ENCODE peak calls at places on chromosomes 2 and 18, in ten cellular contexts. K is NCI-H526 treated with DMSO at 0.1 percent for 48 hours; X is BJ; G is T-helper 9 cell; U is cortex of kidney; S is cerebellar nuclear complex; O is activated naive CD4-positive, alpha-beta T cell treated with Interleukin-2 at 50 U/mL for 16 hours; M is activated naive CD8-positive, alpha-beta T cell treated with anti-CD3 and anti-CD28 coated beads, Interleukin-2, amount 10 ng/mL, durations not matched to agents 7 days and 5 days; R is small intestine; L is activated CD4-positive, alpha-beta T cell treated with anti-CD3 and anti-CD28 coated beads, Interleukin-2, amount 50 U/mL, for 1 hour. Z is an unnamed sample.

GRCh38 chr2:38603402-38604265 is 906 bp upstream of the HNRNPLL start:
- DNase-seq in G (peak), U (no peak), S (no peak), L (peak), X (no peak), R (peak), M (peak), K (peak), O (peak), Z (peak)

GRCh38 chr2:101418704-101419663 is 31.7 kb upstream of the CREG2 start:
- DNase-seq in K (peak), M (no peak), S (no peak), R (peak), O (peak), L (peak), X (no peak), U (no peak), G (peak), Z (peak)

GRCh38 chr2:90069290-90069894 is 1377.9 kb downstream of the RPIA start:
- DNase-seq in K (peak), G (no peak), U (no peak), S (no peak), L (no peak), M (peak), O (no peak), R (peak), X (no peak), Z (no peak)

GRCh38 chr2:145503511-145503910 is 983.6 kb upstream of the ZEB2 start:
- DNase-seq in K (no peak), R (no peak), G (no peak), U (no peak), X (no peak), M (no peak), O (no peak), S (no peak), L (no peak), Z (no peak)

GRCh38 chr2:12177052-12177994 is 430.9 kb downstream of the LPIN1 start:
- DNase-seq in U (no peak), O (peak), R (peak), M (no peak), L (no peak), G (no peak), K (no peak), S (no peak), X (peak), Z (peak)

GRCh38 chr2:72143441-72144356 is 4.0 kb downstream of the CYP26B1 start:
- DNase-seq in K (no peak), S (no peak), M (peak), U (no peak), X (no peak), L (no peak), G (no peak), R (no peak), O (peak), Z (no peak)

GRCh38 chr2:241224068-241224850 is 35.8 kb downstream of the ANO7 start:
- DNase-seq in K (no peak), S (no peak), U (no peak), X (no peak), L (no peak), G (no peak), M (no peak), O (no peak), R (no peak), Z (no peak)

GRCh38 chr2:178426388-178426787 is 24.6 kb downstream of the PRKRA start:
- DNase-seq in K (no peak), R (no peak), G (no peak), L (no peak), S (no peak), O (no peak), U (no peak), X (no peak), M (no peak), Z (no peak)

GRCh38 chr2:137367361-137367760 is 596.9 kb upstream of the HNMT start:
- DNase-seq in X (no peak), S (no peak), L (no peak), U (no peak), M (no peak), K (no peak), G (no peak), O (no peak), R (no peak), Z (no peak)

GRCh38 chr18:519019-519879 is 18.7 kb upstream of the COLEC12 start:
- DNase-seq in G (no peak), U (no peak), M (no peak), S (no peak), X (no peak), L (no peak), K (no peak), R (no peak), O (no peak), Z (no peak)

GRCh38 chr2:44943693-44944101 is 2.2 kb downstream of the SIX3 start:
- DNase-seq in L (no peak), M (no peak), R (no peak), X (no peak), U (no peak), G (no peak), S (no peak), O (no peak), K (no peak), Z (no peak)

GRCh38 chr18:5068856-5069255 is 128.2 kb downstream of the AKAIN1 start:
- DNase-seq in M (no peak), S (no peak), X (no peak), K (no peak), G (no peak), U (no peak), L (no peak), O (no peak), R (no peak), Z (no peak)

Z was measured in stimulated activated naive CD4-positive, alpha-beta T cell.